ENCODE peak calls at places on chromosomes 2 and 18, in four cellular contexts. K is IMR-90, H is H1, Y is mesendoderm. V is an unnamed sample.

GRCh38 chr18:46002934-46003333 is 35.8 kb upstream of the EPG5 start:
- DNase-seq in K (no peak), H (no peak), Y (no peak), V (no peak)

GRCh38 chr2:64453710-64454315 is at the start of gene LGALSL:
- DNase-seq in K (peak; percentile 24), H (peak; percentile 86), Y (peak; percentile 82), V (peak; percentile 92)

GRCh38 chr18:48977914-48978313 is 27.1 kb upstream of the SMAD7 start:
- DNase-seq in Y (no peak), H (no peak), K (no peak), V (no peak)

GRCh38 chr2:214410918-214411554 is at the start of gene VWC2L:
- DNase-seq in Y (peak; percentile 91), H (peak; percentile 92), K (peak; percentile 76), V (peak; percentile 88)

GRCh38 chr2:108492364-108492763 is 41.9 kb upstream of the LIMS1 start:
- DNase-seq in H (no peak), Y (peak; percentile 9), K (peak; percentile 94), V (no peak)

GRCh38 chr2:168002021-168002553 is 245.3 kb downstream of the STK39 start:
- DNase-seq in H (no peak), Y (no peak), K (peak; percentile 59), V (no peak)

GRCh38 chr2:134602666-134603065 is 116.1 kb downstream of the TMEM163 start:
- DNase-seq in H (no peak), K (no peak), Y (no peak), V (no peak)

GRCh38 chr18:36633961-36634412 is 194.8 kb downstream of the TPGS2 start:
- DNase-seq in Y (no peak), K (no peak), H (no peak), V (no peak)

GRCh38 chr18:13726972-13727331 is 479 bp downstream of the RNMT start:
- DNase-seq in Y (peak; percentile 80), H (peak; percentile 69), K (peak; percentile 56), V (peak; percentile 51)

GRCh38 chr2:126527836-126528490 is 128.0 kb upstream of the GYPC start:
- DNase-seq in K (peak; percentile 58), Y (peak; percentile 82), H (peak; percentile 79), V (peak; percentile 80)

GRCh38 chr2:102094917-102095316 is 47.6 kb upstream of the IL1R1 start:
- DNase-seq in H (no peak), K (peak; percentile 98), Y (peak; percentile 35), V (no peak)

GRCh38 chr2:147327636-147328035 is 517.2 kb upstream of the ACVR2A start:
- DNase-seq in H (no peak), Y (no peak), K (no peak), V (no peak)

GRCh38 chr2:71706836-71707235 is 253.5 kb downstream of the DYSF start:
- DNase-seq in Y (no peak), K (no peak), H (no peak), V (no peak)

GRCh38 chr18:80210312-80211083 is 36.8 kb downstream of the PARD6G start:
- DNase-seq in H (peak; percentile 34), K (peak; percentile 33), Y (peak; percentile 37), V (no peak)

GRCh38 chr2:167192833-167193232 is 304.6 kb downstream of the XIRP2 start:
- DNase-seq in H (no peak), K (peak; percentile 22), Y (no peak), V (no peak)

GRCh38 chr2:171187819-171188218 is 27.1 kb upstream of the TLK1 start:
- DNase-seq in Y (no peak), H (no peak), K (no peak), V (no peak)

GRCh38 chr2:21650566-21650965 is 526.8 kb downstream of the TDRD15 start:
- DNase-seq in H (no peak), K (peak; percentile 60), Y (peak; percentile 47), V (no peak)

GRCh38 chr2:30701782-30702181 is 105.5 kb downstream of the CAPN13 start:
- DNase-seq in Y (no peak), K (no peak), H (no peak), V (no peak)

GRCh38 chr2:155145758-155146229 is 447.3 kb downstream of the KCNJ3 start:
- DNase-seq in K (no peak), H (no peak), Y (no peak), V (no peak)

GRCh38 chr2:35409762-35410161 is 945.8 kb upstream of the CRIM1 start:
- DNase-seq in Y (peak; percentile 87), H (no peak), K (no peak), V (no peak)

GRCh38 chr18:9453273-9453672 is 22.0 kb upstream of the RALBP1 start:
- DNase-seq in K (no peak), Y (no peak), H (no peak), V (no peak)

GRCh38 chr2:196808281-196808680 is 874 bp downstream of the C2orf66 start:
- DNase-seq in H (no peak), K (no peak), Y (peak; percentile 52), V (no peak)

GRCh38 chr18:13217466-13217961 is 1.0 kb upstream of the LDLRAD4 start:
- DNase-seq in H (peak; percentile 65), K (peak; percentile 3), Y (peak; percentile 55), V (peak; percentile 49)

GRCh38 chr2:175207741-175208438 is 26.4 kb upstream of the ATP5MC3 start:
- DNase-seq in Y (no peak), K (no peak), H (no peak), V (no peak)

GRCh38 chr2:236720974-236721600 is 151.5 kb downstream of the ACKR3 start:
- DNase-seq in H (no peak), Y (no peak), K (no peak), V (no peak)

GRCh38 chr2:159399716-159400525 is 113.4 kb upstream of the WDSUB1 start:
- DNase-seq in Y (no peak), H (no peak), K (peak; percentile 49), V (no peak)

GRCh38 chr2:58107803-58108710 is 61.5 kb downstream of the VRK2 start:
- DNase-seq in K (peak; percentile 97), H (no peak), Y (no peak), V (no peak)

GRCh38 chr2:106965611-106966010 is 79.6 kb upstream of the ST6GAL2 start:
- DNase-seq in Y (no peak), K (no peak), H (no peak), V (no peak)

GRCh38 chr2:3459185-3460015 is 59.9 kb downstream of the ADI1 start:
- DNase-seq in Y (no peak), H (no peak), K (no peak), V (peak; percentile 42)

GRCh38 chr2:168740360-168740759 is 62.1 kb upstream of the NOSTRIN start:
- DNase-seq in H (no peak), K (peak; percentile 10), Y (peak; percentile 25), V (no peak)

DNA sequence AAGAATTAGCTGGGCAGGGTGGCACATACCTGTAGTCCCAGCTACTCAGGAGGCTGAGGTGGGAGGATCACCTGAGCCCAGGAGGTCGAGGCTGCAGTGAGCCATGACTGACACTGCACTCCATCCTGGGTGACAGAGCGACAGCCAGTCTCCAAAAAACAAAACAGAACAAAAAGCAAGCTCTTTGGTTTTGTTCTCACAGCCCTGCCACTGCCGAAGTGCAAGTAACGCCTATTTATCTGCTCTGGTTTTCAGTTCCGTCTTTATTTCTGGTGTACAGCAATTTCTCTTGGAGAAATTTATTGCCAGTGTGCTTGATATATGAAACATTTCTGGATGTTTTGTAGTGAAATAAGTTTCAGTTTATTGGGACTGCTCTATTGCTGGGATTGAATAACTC is 61.9 kb downstream of the RAB10 start:
- DNase-seq in Y (no peak), K (no peak), H (no peak), V (no peak)
- H3K4me1 ChIP-seq in Y (no peaks in the 10 kb centered on the region), K (peaks cover 3% of the 10 kb centered on the region), H (no peaks in the 10 kb centered on the region), V (no peaks in the 10 kb centered on the region)

GRCh38 chr2:7450188-7451156 is 533.3 kb downstream of the RNF144A start:
- DNase-seq in K (no peak), H (no peak), Y (no peak), V (no peak)
- H4K5ac ChIP-seq in K (no peak overlapping the region), H (no peak overlapping the region), Y (no peak overlapping the region), V (no peak overlapping the region)

GRCh38 chr2:20631617-20632307 is 19.1 kb downstream of the HS1BP3 start:
- DNase-seq in Y (no peak), H (no peak), K (no peak), V (no peak)

GRCh38 chr2:20633001-20633400 is 17.9 kb downstream of the HS1BP3 start:
- DNase-seq in Y (no peak), H (no peak), K (no peak), V (no peak)

GRCh38 chr2:20630967-20631366 is 19.9 kb downstream of the HS1BP3 start:
- DNase-seq in H (no peak), Y (no peak), K (no peak), V (no peak)

GRCh38 chr2:20633794-20634259 is 17.1 kb downstream of the HS1BP3 start:
- DNase-seq in Y (peak; percentile 32), H (no peak), K (no peak), V (no peak)

GRCh38 chr2:20632446-20632990 is 18.4 kb downstream of the HS1BP3 start:
- DNase-seq in H (no peak), Y (no peak), K (no peak), V (no peak)
- H3K27ac ChIP-seq in H (no peak overlapping the region), Y (no peak overlapping the region), K (no peak overlapping the region), V (no peak overlapping the region)

DNA sequence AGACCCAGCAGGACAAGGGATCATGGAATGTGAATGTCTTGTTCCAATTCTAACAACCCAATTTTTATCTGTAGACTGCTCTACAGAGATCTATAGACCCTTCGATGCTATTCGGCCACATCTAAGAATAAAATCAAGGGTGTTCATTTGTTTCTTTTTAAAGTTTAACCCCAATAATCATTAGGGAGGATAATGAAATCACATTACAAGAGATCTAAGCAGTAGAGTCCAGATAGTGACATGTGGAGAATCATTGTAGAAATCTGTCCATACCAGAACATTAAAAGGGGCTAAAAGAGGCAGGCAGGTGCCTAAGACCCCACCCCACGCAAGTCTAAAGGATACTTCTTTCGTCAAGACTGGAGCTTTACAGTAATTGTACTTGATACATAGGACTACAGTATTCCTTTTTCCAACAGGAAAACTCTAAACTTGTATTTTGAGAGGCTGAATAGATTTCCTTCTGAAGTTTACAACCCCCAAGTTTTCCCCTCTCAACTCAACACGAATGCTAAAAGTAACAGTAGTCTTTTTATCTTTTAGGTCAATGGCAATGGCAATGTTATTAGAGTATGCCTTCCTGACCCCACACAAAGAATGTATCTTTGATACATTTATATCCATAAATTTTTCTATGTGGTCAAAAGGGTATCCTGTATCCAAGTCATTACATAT is 183.7 kb downstream of the TCF4 start:
- DNase-seq in Y (no peak), K (no peak), H (no peak), V (no peak)
- H3K4me1 ChIP-seq in Y (peaks cover 5% of the 10 kb centered on the region), K (peaks cover 10% of the 10 kb centered on the region), H (peaks cover 21% of the 10 kb centered on the region), V (peaks cover 6% of the 10 kb centered on the region)

DNA sequence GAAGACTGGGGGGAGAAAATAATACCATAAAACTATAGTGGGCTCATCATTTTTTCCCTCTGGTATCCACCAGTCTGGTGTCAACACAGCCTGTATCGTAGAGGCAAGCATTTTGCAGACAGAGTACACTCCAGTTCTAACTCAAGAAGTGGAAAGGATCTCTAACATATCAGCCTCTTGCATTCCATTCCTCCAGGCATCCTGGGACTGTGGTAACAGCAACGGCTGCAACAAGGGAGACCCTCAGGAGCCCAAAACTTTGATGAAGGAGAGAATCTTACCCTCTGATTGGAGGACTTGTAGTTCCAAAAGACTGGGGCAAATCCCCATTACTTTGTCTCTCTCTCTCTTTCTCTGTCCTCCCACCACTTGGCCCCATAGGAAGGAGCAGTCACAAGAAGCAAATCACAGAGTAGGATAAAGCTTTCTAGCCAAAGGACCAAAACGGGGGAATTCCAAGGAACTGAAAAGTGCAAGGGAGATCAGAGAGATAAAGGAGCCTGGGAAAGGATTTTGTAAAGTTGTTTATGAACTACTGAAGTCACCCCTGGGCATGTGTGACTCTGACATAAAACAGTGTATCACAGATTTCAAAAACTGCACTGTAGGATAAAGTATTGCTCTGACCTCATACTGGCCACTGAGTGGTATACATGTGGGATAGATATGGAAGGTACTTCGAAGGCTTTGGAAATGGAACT is 11.9 kb downstream of the FRZB start:
- DNase-seq in H (no peak), K (peak; percentile 10), Y (no peak), V (no peak)
- H4K5ac ChIP-seq in H (no peak overlapping the region), K (no peak overlapping the region), Y (no peak overlapping the region), V (no peak overlapping the region)

GRCh38 chr2:26701596-26701995 is 9.1 kb downstream of the KCNK3 start:
- DNase-seq in H (no peak), Y (no peak), K (no peak), V (no peak)
- H3K27ac ChIP-seq in H (no peak overlapping the region), Y (no peak overlapping the region), K (no peak overlapping the region), V (no peak overlapping the region)